ENCODE peak calls at places on chromosomes 4 and X, in six cellular contexts. E is left ventricle myocardium inferior, A is WERI-Rb-1, Z is ascending aorta, W is GM23248, H is IMR-90. Q is an unnamed sample. For H3K27me3, the result is how much of the 10 kb centered on the place peaks cover.

GRCh38 chr4:29046166-29046565 is 1674.0 kb upstream of the PCDH7 start:
- DNase-seq in E (no peak), A (no peak), Z (no peak), W (peak), H (peak), Q (no peak)

GRCh38 chr4:83036991-83037390 is 2.0 kb downstream of the COPS4 start:
- DNase-seq in E (no peak), A (no peak), Z (no peak), W (peak), H (no peak), Q (no peak)

GRCh38 chrX:68186552-68187262 is 246.6 kb downstream of the OPHN1 start:
- DNase-seq in E (no peak), A (no peak), Z (no peak), W (peak), H (peak), Q (peak)

GRCh38 chr4:110641218-110641617 is 18.3 kb upstream of the PITX2 start:
- DNase-seq in E (no peak), A (no peak), Z (no peak), W (no peak), H (no peak), Q (no peak)

GRCh38 chr4:60897415-60897814 is 302.7 kb upstream of the ADGRL3 start:
- DNase-seq in E (no peak), A (no peak), Z (no peak), W (no peak), H (no peak), Q (peak)

GRCh38 chrX:460823-461640 is 74.3 kb upstream of the PPP2R3B start:
- DNase-seq in E (no peak), A (no peak), Z (no peak), W (no peak), H (no peak), Q (no peak)

GRCh38 chr4:154132406-154132805 is 343.5 kb upstream of the SFRP2 start:
- DNase-seq in E (no peak), A (no peak), Z (no peak), W (no peak), H (peak), Q (no peak)

GRCh38 chr4:68358988-68359387 is 9.1 kb upstream of the YTHDC1 start:
- DNase-seq in E (no peak), A (no peak), Z (no peak), W (no peak), H (no peak), Q (no peak)

GRCh38 chr4:75841641-75842520 is 60.4 kb downstream of the PPEF2 start:
- DNase-seq in E (no peak), A (no peak), Z (no peak), W (no peak), H (no peak), Q (no peak)

GRCh38 chr4:7414046-7414445 is 20.7 kb downstream of the PSAPL1 start:
- DNase-seq in E (peak), A (no peak), Z (peak), W (no peak), H (no peak), Q (no peak)

GRCh38 chr4:73133784-73134183 is 64.3 kb upstream of the COX18 start:
- DNase-seq in E (no peak), A (no peak), Z (no peak), W (no peak), H (no peak), Q (no peak)

GRCh38 chr4:133245226-133245625 is 96.1 kb downstream of the PCDH10 start:
- DNase-seq in E (no peak), A (no peak), Z (no peak), W (no peak), H (no peak), Q (no peak)

GRCh38 chr4:26076896-26077295 is 162.9 kb downstream of the SMIM20 start:
- DNase-seq in E (no peak), A (no peak), Z (no peak), W (peak), H (peak), Q (peak)

GRCh38 chr4:109410226-109410625 is 23.4 kb upstream of the SEC24B start:
- DNase-seq in E (no peak), A (no peak), Z (no peak), W (no peak), H (no peak), Q (no peak)

GRCh38 chr4:113881256-113881655 is 98.2 kb downstream of the ARSJ start:
- DNase-seq in E (no peak), A (no peak), Z (no peak), W (peak), H (peak), Q (peak)

GRCh38 chr4:74667944-74668343 is 126.4 kb downstream of the BTC start:
- DNase-seq in E (no peak), A (no peak), Z (no peak), W (no peak), H (no peak), Q (no peak)

GRCh38 chrX:47358387-47359065 is 11.9 kb upstream of the ZNF157 start:
- DNase-seq in E (no peak), A (no peak), Z (no peak), W (no peak), H (no peak), Q (peak)

GRCh38 chr4:24820541-24820940 is 25.2 kb downstream of the SOD3 start:
- DNase-seq in E (no peak), A (no peak), Z (no peak), W (no peak), H (no peak), Q (no peak)

GRCh38 chr4:109708435-109708834 is 5.2 kb upstream of the CASP6 start:
- DNase-seq in E (no peak), A (no peak), Z (no peak), W (no peak), H (no peak), Q (no peak)

GRCh38 chr4:2721586-2721985 is 34.5 kb downstream of the TNIP2 start:
- DNase-seq in E (no peak), A (no peak), Z (peak), W (no peak), H (no peak), Q (no peak)

GRCh38 chr4:151324449-151325319 is 721 bp downstream of the SH3D19 start:
- DNase-seq in E (peak), A (peak), Z (peak), W (peak), H (peak), Q (peak)

GRCh38 chr4:144709793-144710525 is 64.0 kb downstream of the HHIP start:
- DNase-seq in E (no peak), A (no peak), Z (no peak), W (peak), H (peak), Q (peak)

GRCh38 chr4:7160439-7160838 is 31.9 kb upstream of the SORCS2 start:
- DNase-seq in E (no peak), A (no peak), Z (peak), W (no peak), H (no peak), Q (no peak)

GRCh38 chrX:152733261-152733975 is at the start of the genes CSAG1 and MAGEA12:
- DNase-seq in E (no peak), A (no peak), Z (no peak), W (no peak), H (no peak), Q (no peak)

GRCh38 chrX:129495941-129496340 is 27.3 kb downstream of the SMARCA1 start:
- DNase-seq in E (no peak), A (no peak), Z (no peak), W (peak), H (peak), Q (peak)

GRCh38 chr4:94274912-94275311 is 67.2 kb downstream of the SMARCAD1 start:
- DNase-seq in E (no peak), A (no peak), Z (no peak), W (peak), H (peak), Q (peak)

GRCh38 chr4:184818216-184818564 is 7.6 kb downstream of the ACSL1 start:
- DNase-seq in E (no peak), A (no peak), Z (no peak), W (no peak), H (no peak), Q (no peak)

GRCh38 chrX:138745215-138745614 is 33.7 kb upstream of the FGF13 start:
- DNase-seq in E (no peak), A (peak), Z (no peak), W (peak), H (peak), Q (peak)

GRCh38 chrX:147891886-147892285 is 19.8 kb upstream of the FMR1 start:
- DNase-seq in E (no peak), A (no peak), Z (no peak), W (peak), H (peak), Q (no peak)

GRCh38 chrX:10447577-10448214 is 172.7 kb downstream of the MID1 start:
- DNase-seq in E (no peak), A (no peak), Z (no peak), W (peak), H (peak), Q (peak)

GRCh38 chrX:10441464-10441863 is 178.9 kb downstream of the MID1 start:
- DNase-seq in E (no peak), A (no peak), Z (no peak), W (no peak), H (no peak), Q (no peak)

GRCh38 chrX:10444204-10444603 is 176.2 kb downstream of the MID1 start:
- DNase-seq in E (no peak), A (no peak), Z (no peak), W (no peak), H (no peak), Q (no peak)
- H3K27me3 ChIP-seq in E (under half), A (under half), Z (under half), W (under half), H (under half), Q (under half)

DNA sequence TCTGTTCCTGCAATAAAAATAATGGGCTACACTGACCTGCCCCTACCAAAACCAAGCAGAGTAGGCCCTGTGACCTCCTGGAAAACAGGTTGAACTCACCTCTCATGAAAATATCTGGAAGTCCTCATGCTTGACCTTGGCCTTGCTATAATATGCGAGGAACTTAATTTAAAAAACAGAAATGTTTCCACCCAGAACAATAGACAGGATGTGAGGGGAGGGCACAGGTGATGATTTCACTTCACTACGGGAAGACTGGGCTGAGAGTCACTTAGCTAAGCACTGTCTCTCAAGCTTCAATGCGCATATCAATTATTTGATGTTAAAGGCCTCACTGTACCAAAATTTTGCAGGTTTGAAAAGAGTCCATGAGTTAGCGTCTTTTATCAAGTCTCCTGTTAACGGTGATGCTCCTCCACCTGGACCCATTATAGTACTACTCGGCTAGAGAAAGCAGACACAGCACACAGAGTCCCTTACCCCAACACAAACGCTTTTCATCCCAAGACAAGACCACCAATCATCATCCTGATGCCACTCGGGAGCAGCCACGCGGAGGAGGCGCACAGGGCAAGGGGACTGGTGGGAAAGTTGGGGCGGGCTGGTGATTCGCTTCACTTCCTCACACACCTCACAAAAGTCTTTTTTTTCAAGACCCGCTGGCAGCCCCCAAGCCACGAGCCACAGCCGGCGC is 25.9 kb downstream of the ZNF721 start:
- DNase-seq in E (no peak), A (peak), Z (peak), W (peak), H (peak), Q (no peak)
- H3K27ac ChIP-seq in E (peak), A (peak), Z (peak), W (peak), H (peak), Q (peak)

GRCh38 chrX:137032378-137032694 is 1.5 kb downstream of the GPR101 start:
- DNase-seq in E (no peak), A (no peak), Z (no peak), W (no peak), H (no peak), Q (no peak)

GRCh38 chrX:137031039-137031438 is 2.8 kb downstream of the GPR101 start:
- DNase-seq in E (no peak), A (no peak), Z (no peak), W (no peak), H (no peak), Q (no peak)

GRCh38 chrX:137032841-137033773 is 688 bp downstream of the GPR101 start:
- DNase-seq in E (no peak), A (no peak), Z (no peak), W (no peak), H (no peak), Q (no peak)

GRCh38 chrX:137033774-137034507 is at the start of gene GPR101:
- DNase-seq in E (no peak), A (no peak), Z (no peak), W (peak), H (no peak), Q (no peak)

GRCh38 chrX:137031517-137032377 is 2.0 kb downstream of the GPR101 start:
- DNase-seq in E (no peak), A (peak), Z (no peak), W (peak), H (peak), Q (peak)
- H3K27me3 ChIP-seq in E (half or more), A (half or more), Z (under half), W (under half), H (under half), Q (half or more)

GRCh38 chr4:41456559-41457101 is 81.3 kb upstream of the LIMCH1 start:
- DNase-seq in E (no peak), A (no peak), Z (no peak), W (no peak), H (no peak), Q (no peak)

GRCh38 chr4:41454393-41454792 is 83.6 kb upstream of the LIMCH1 start:
- DNase-seq in E (no peak), A (no peak), Z (no peak), W (no peak), H (no peak), Q (no peak)

GRCh38 chr4:41455215-41455614 is 82.7 kb upstream of the LIMCH1 start:
- DNase-seq in E (no peak), A (no peak), Z (no peak), W (no peak), H (no peak), Q (peak)

GRCh38 chr4:41448935-41449334 is 89.0 kb upstream of the LIMCH1 start:
- DNase-seq in E (peak), A (no peak), Z (no peak), W (peak), H (no peak), Q (peak)

DNA sequence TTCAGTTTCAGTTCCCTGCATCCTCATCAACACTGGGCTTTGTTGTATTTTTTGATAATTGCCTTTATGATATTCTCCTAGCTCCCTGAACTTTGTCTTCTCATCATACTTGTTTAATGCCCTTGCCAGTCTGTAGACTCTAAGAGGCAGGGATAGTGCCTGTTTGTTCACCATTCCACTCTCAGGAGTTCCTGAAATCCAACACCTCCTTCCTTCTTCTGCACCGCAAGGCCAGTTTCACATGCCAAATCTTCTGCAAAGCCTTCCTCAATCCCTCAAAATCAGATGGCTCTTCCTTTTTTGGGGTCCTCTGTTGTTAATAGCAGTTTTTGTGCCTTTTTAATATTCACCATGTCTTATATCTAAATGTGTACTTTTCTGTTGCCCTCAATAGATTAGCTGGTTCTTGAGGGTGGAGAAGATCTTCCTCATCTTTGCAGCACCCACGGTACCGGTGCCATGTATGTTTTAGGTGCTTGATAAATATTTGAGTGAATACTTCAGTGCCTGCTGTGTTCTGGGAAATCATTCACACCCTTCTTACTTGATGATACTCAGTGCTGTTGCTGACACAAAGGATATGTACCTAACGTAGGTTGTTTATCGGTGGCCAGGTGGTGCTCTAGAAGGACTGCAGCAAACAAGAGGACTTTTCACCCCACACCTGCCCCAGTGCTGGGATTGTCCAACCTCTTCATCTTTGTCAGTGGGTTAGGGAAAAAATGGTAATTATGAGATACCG is 85.3 kb upstream of the LIMCH1 start:
- DNase-seq in E (no peak), A (no peak), Z (no peak), W (no peak), H (no peak), Q (no peak)
- H3K27ac ChIP-seq in E (no peak), A (no peak), Z (no peak), W (no peak), H (no peak), Q (no peak)

DNA sequence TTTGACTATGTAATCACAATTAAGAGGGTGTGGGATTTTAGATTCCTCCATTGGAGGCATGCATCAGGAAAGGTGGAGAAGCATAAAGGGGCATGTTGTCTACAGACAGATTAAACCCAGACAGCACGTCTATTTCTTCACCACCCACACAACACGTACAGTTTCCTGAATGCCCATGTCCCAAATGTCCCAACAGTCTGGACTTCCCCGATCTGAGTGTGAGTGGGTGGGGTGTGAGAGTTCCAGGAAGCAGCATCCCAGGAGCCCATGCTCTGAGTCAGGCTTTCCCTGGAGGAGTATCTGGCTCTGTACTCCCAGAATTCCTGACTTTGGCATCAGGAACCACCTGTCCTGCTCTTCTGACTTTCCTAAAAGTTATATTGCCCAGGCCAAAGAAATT is 30.8 kb upstream of the NDP start:
- DNase-seq in E (no peak), A (no peak), Z (no peak), W (peak), H (peak), Q (no peak)
- H3K27me3 ChIP-seq in E (under half), A (under half), Z (under half), W (under half), H (under half), Q (under half)

GRCh38 chrX:7111518-7111917 is 36.0 kb upstream of the STS start:
- DNase-seq in E (no peak), A (no peak), Z (no peak), W (no peak), H (no peak), Q (no peak)

GRCh38 chrX:7110821-7111276 is 36.7 kb upstream of the STS start:
- DNase-seq in E (no peak), A (peak), Z (no peak), W (no peak), H (no peak), Q (peak)

GRCh38 chrX:7108995-7109634 is 38.4 kb upstream of the STS start:
- DNase-seq in E (no peak), A (no peak), Z (no peak), W (peak), H (no peak), Q (no peak)

GRCh38 chrX:7109838-7110793 is 37.4 kb upstream of the STS start:
- DNase-seq in E (no peak), A (peak), Z (no peak), W (no peak), H (no peak), Q (no peak)

DNA sequence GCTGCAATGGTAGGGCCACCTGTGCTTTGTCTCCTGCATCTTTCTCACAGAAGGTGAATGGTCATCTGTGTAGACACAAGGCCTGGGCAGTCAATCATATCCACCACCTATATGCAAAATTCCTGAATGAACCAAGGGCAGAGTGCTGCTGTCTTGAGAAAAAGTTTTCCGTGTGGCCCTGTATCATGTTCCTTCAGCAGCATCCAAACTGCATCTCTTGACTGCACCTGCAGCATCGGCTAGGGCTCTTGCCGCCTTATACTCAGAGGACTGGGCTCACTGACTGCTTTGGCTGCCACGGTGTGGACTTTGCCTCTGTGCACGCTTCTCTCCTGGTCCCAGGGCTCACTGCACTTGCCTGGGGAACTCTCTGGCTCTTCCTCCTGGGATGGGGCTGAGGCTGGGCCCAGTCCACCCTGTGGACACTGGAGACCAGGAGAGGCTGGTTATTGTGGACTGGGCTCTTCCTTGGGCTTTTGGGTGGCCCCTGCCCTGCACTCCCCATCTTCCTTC is 39.5 kb upstream of the STS start:
- DNase-seq in E (no peak), A (no peak), Z (no peak), W (no peak), H (no peak), Q (no peak)
- H3K27ac ChIP-seq in E (no peak), A (no peak), Z (no peak), W (no peak), H (no peak), Q (no peak)

GRCh38 chrX:111442791-111443190 is 30.8 kb upstream of the DCX start:
- DNase-seq in E (no peak), A (no peak), Z (no peak), W (no peak), H (no peak), Q (no peak)

GRCh38 chrX:111445485-111445884 is 33.5 kb upstream of the DCX start:
- DNase-seq in E (no peak), A (no peak), Z (no peak), W (peak), H (peak), Q (peak)

GRCh38 chrX:111447298-111447697 is 35.3 kb upstream of the DCX start:
- DNase-seq in E (no peak), A (peak), Z (no peak), W (no peak), H (no peak), Q (peak)

GRCh38 chrX:111444881-111445280 is 32.9 kb upstream of the DCX start:
- DNase-seq in E (no peak), A (no peak), Z (no peak), W (no peak), H (no peak), Q (no peak)
- H3K27me3 ChIP-seq in E (under half), A (under half), Z (under half), W (under half), H (under half), Q (under half)

Q was measured in PC-3.